ENCODE peak calls at places on chromosomes 1 and 21, in nine cellular contexts. T is cardiac muscle cell, A is thoracic aorta, N is OCI-LY7, F is sigmoid colon, J is A549, R is tibial nerve, U is fibroblast of lung, I is heart right ventricle. P is an unnamed sample.

GRCh38 chr1:46489638-46490602 is at the start of gene DMBX1:
- DNase-seq in U (no peak), T (peak; percentile 63), A (no peak), N (no peak), J (peak; percentile 35), R (no peak), I (peak; percentile 20), F (no peak), P (no peak)

GRCh38 chr1:15418811-15419515 is 9.3 kb downstream of the EFHD2 start:
- DNase-seq in I (no peak), A (no peak), R (no peak), U (peak; percentile 60), N (no peak), J (no peak), T (no peak), F (no peak), P (no peak)

GRCh38 chr1:33161061-33161681 is 20.7 kb downstream of the TRIM62 start:
- DNase-seq in T (no peak), J (no peak), N (no peak), R (no peak), U (peak; percentile 67), I (peak; percentile 81), A (no peak), F (peak; percentile 82), P (no peak)

GRCh38 chr1:237868814-237869600 is 21.7 kb downstream of the ZP4 start:
- DNase-seq in U (peak; percentile 17), N (no peak), A (no peak), F (no peak), J (no peak), I (no peak), T (peak; percentile 9), R (no peak), P (no peak)

GRCh38 chr1:201348211-201348566 is 29.3 kb downstream of the TNNT2 start:
- DNase-seq in J (peak; percentile 64), F (no peak), N (peak; percentile 49), U (peak; percentile 35), A (no peak), R (no peak), I (no peak), T (peak; percentile 87), P (no peak)

GRCh38 chr21:32549861-32550260 is 35.5 kb downstream of the TCP10L start:
- DNase-seq in J (no peak), I (no peak), F (no peak), U (no peak), N (no peak), A (no peak), T (no peak), R (no peak), P (no peak)

GRCh38 chr1:216598448-216598847 is 124.8 kb downstream of the ESRRG start:
- DNase-seq in J (no peak), T (no peak), N (no peak), I (no peak), F (no peak), R (no peak), U (no peak), A (no peak), P (no peak)

GRCh38 chr1:68919070-68919469 is 422.2 kb upstream of the DEPDC1 start:
- DNase-seq in R (no peak), F (no peak), I (no peak), J (no peak), A (no peak), T (no peak), N (no peak), U (peak; percentile 38), P (no peak)

GRCh38 chr21:42356680-42357079 is 5.9 kb upstream of the TFF2 start:
- DNase-seq in T (no peak), J (no peak), R (no peak), I (no peak), N (no peak), A (no peak), U (no peak), F (no peak), P (no peak)

GRCh38 chr1:248730507-248731335 is 24.8 kb downstream of the LYPD8 start:
- DNase-seq in A (no peak), R (no peak), T (no peak), N (no peak), F (no peak), I (no peak), U (no peak), J (peak; percentile 73), P (no peak)

GRCh38 chr1:61050541-61051454 is 31.6 kb upstream of the NFIA start:
- DNase-seq in U (no peak), I (peak; percentile 80), R (no peak), N (no peak), F (peak; percentile 82), A (no peak), T (peak; percentile 72), J (no peak), P (no peak)

GRCh38 chr1:212782422-212783154 is 9.0 kb downstream of the NSL1 start:
- DNase-seq in J (peak; percentile 48), U (peak; percentile 55), N (peak; percentile 42), I (no peak), A (no peak), R (no peak), F (no peak), T (no peak), P (no peak)

GRCh38 chr1:116374340-116375164 is 1.5 kb downstream of the ATP1A1 start:
- DNase-seq in T (peak; percentile 46), I (no peak), J (no peak), R (no peak), A (no peak), F (no peak), N (peak; percentile 46), U (peak; percentile 20), P (no peak)

GRCh38 chr1:61641578-61642336 is 83.2 kb downstream of the TM2D1 start:
- DNase-seq in U (peak; percentile 49), F (peak; percentile 90), I (peak; percentile 79), T (peak; percentile 62), J (peak; percentile 57), A (peak; percentile 52), R (peak; percentile 67), N (peak; percentile 39), P (no peak)

GRCh38 chr1:225318706-225319575 is 108.9 kb downstream of the LBR start:
- DNase-seq in F (no peak), U (peak; percentile 36), A (no peak), J (peak; percentile 67), I (no peak), N (peak; percentile 66), R (no peak), T (peak; percentile 63), P (peak; percentile 52)

DNA sequence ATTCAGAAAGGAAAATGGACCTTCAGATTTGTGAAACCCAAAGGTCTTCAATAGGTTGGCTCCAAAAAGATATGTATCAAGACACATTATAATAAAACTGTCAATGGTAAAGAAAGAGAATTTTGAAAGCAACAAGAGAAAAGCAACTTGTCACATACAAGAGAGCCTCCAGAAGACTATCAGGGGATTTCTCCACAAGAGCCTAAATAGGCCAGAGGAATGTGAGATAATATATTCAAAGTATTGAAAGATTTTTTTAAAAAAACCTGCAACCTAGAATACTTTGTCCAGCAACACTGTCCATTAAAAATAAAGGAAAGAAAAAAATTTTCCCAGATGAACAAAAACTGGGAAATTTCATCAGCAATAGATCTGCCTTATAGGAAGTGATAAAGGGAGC is 869.6 kb upstream of the ADGRL2 start:
- DNase-seq in J (no peak), N (no peak), I (no peak), T (no peak), U (no peak), A (no peak), F (no peak), R (no peak), P (no peak)
- H3K9me3 ChIP-seq in J (no peaks in the 10 kb centered on the region), N (no peaks in the 10 kb centered on the region), I (peaks cover 10% of the 10 kb centered on the region), T (no peaks in the 10 kb centered on the region), U (no peaks in the 10 kb centered on the region), A (peaks cover 13% of the 10 kb centered on the region), F (no peaks in the 10 kb centered on the region), R (no peaks in the 10 kb centered on the region), P (no peaks in the 10 kb centered on the region)

GRCh38 chr1:154481058-154481457 is 21.0 kb upstream of the TDRD10 start:
- DNase-seq in I (no peak), R (no peak), U (no peak), J (no peak), T (no peak), A (no peak), N (no peak), F (no peak), P (no peak)
- TF ChIP-seq CTCF in I (no peak), R (no peak), U (no peak), J (no peak), T (no peak), A (no peak), N (peak; percentile 60), F (no peak), P (no peak)

GRCh38 chr1:6485140-6485936 is 6.1 kb downstream of the PLEKHG5 start:
- DNase-seq in I (no peak), N (no peak), R (no peak), F (no peak), A (no peak), J (no peak), U (no peak), T (peak; percentile 41), P (no peak)

GRCh38 chr1:6487804-6488484 is 3.5 kb downstream of the PLEKHG5 start:
- DNase-seq in A (no peak), U (no peak), T (no peak), N (no peak), F (no peak), J (no peak), R (no peak), I (no peak), P (no peak)

GRCh38 chr1:6484826-6485139 is 6.7 kb downstream of the PLEKHG5 start:
- DNase-seq in F (no peak), J (no peak), T (no peak), I (no peak), U (no peak), N (no peak), R (no peak), A (no peak), P (no peak)

GRCh38 chr1:6485937-6486250 is 5.6 kb downstream of the PLEKHG5 start:
- DNase-seq in T (no peak), J (no peak), I (no peak), R (no peak), U (no peak), A (no peak), F (no peak), N (no peak), P (no peak)

DNA sequence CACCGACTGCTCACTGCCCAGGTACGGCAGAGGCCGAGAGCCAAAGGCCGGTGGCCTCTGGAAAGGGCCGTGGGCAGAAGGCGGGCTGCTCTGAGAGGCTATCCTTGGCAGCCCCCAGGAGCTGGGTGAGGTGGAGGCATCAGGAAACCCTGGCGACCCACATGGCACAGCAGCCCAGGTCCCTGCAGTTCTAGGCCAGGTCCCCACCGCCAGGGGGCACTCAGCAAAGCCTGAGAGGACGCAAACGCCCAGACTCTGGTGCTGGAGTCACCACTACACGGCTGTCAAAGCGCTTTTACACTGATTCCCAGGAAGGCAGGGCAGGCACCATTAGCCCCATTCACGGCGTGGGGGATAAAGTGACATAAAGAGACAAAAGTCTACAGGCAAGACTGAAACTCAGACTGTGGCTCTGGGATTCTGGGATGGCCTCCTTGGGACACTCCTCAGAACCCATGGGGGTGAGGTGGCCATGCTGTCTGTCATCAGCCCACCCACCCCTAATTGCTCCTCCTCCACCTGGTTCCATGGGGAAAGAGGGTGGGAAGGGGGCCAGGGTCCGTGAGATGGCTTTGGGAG is 4.9 kb downstream of the PLEKHG5 start:
- DNase-seq in F (peak; percentile 85), T (peak; percentile 93), N (peak; percentile 85), I (peak; percentile 88), U (peak; percentile 73), J (peak; percentile 77), R (peak; percentile 72), A (peak; percentile 69), P (no peak)
- H3K4me3 ChIP-seq in F (no peak overlapping the region), T (no peak overlapping the region), N (no peak overlapping the region), I (peak overlapping the region; percentile 77), U (no peak overlapping the region), J (no peak overlapping the region), R (no peak overlapping the region), A (peak overlapping the region; percentile 53), P (no peak overlapping the region)

GRCh38 chr1:227697321-227697864 is 37.7 kb downstream of the JMJD4 start:
- DNase-seq in R (no peak), T (no peak), A (no peak), I (no peak), U (no peak), J (no peak), N (no peak), F (no peak), P (no peak)
- H3K9me3 ChIP-seq in R (no peaks in the 10 kb centered on the region), T (no peaks in the 10 kb centered on the region), A (peaks cover 47% of the 10 kb centered on the region), I (peaks cover 20% of the 10 kb centered on the region), U (no peaks in the 10 kb centered on the region), J (peaks cover 48% of the 10 kb centered on the region), N (peaks cover 5% of the 10 kb centered on the region), F (peaks cover 2% of the 10 kb centered on the region), P (peaks cover 11% of the 10 kb centered on the region)

P was measured in Panc1.